ENCODE peak calls at places on chromosomes 6 and 20, in five cellular contexts. K is kidney tubule cell, C is HFFc6, S is nucleus accumbens, F is GM12865. Z is an unnamed sample.

GRCh38 chr6:14281831-14282230 is 164.3 kb downstream of the CD83 start:
- DNase-seq in K (no peak), C (no peak), S (no peak), F (no peak), Z (no peak)

GRCh38 chr6:16196958-16197576 is 41.3 kb upstream of the GMPR start:
- DNase-seq in K (no peak), C (no peak), S (no peak), F (no peak), Z (no peak)

GRCh38 chr6:52929321-52930164 is 20.0 kb upstream of the GSTA3 start:
- DNase-seq in K (peak), C (peak), S (no peak), F (no peak), Z (peak)

GRCh38 chr6:30150151-30150550 is 10.9 kb downstream of the TRIM10 start:
- DNase-seq in K (peak), C (no peak), S (no peak), F (no peak), Z (no peak)

GRCh38 chr20:50563133-50563944 is 53.2 kb downstream of the PTPN1 start:
- DNase-seq in K (no peak), C (no peak), S (no peak), F (no peak), Z (no peak)

GRCh38 chr6:10584607-10585006 is 63.5 kb downstream of the GCNT2 start:
- DNase-seq in K (no peak), C (no peak), S (no peak), F (no peak), Z (no peak)

GRCh38 chr6:126643352-126643751 is 303.4 kb downstream of the CENPW start:
- DNase-seq in K (no peak), C (no peak), S (no peak), F (no peak), Z (no peak)

GRCh38 chr6:147438758-147439528 is 69.5 kb upstream of the SAMD5 start:
- DNase-seq in K (no peak), C (no peak), S (no peak), F (peak), Z (no peak)

GRCh38 chr6:41551086-41551702 is 5.0 kb downstream of the FOXP4 start:
- DNase-seq in K (no peak), C (no peak), S (no peak), F (no peak), Z (no peak)

GRCh38 chr20:19021406-19022117 is 190.9 kb upstream of the SLC24A3 start:
- DNase-seq in K (no peak), C (no peak), S (no peak), F (no peak), Z (no peak)

GRCh38 chr20:46133886-46134654 is 16.0 kb downstream of the CD40 start:
- DNase-seq in K (no peak), C (no peak), S (no peak), F (no peak), Z (no peak)

GRCh38 chr6:20955751-20956150 is 421.5 kb downstream of the CDKAL1 start:
- DNase-seq in K (no peak), C (no peak), S (no peak), F (no peak), Z (no peak)

GRCh38 chr20:57169162-57169561 is 97.3 kb downstream of the BMP7 start:
- DNase-seq in K (no peak), C (no peak), S (no peak), F (no peak), Z (no peak)

GRCh38 chr6:119347466-119348307 is 1.9 kb downstream of the MAN1A1 start:
- DNase-seq in K (peak), C (no peak), S (peak), F (peak), Z (peak)

GRCh38 chr20:43993552-43993951 is 78.9 kb downstream of the TOX2 start:
- DNase-seq in K (no peak), C (peak), S (no peak), F (no peak), Z (peak)

GRCh38 chr6:163661271-163661671 is 246.8 kb downstream of the QKI start:
- DNase-seq in K (no peak), C (no peak), S (no peak), F (peak), Z (no peak)

GRCh38 chr6:83352413-83352812 is 78.4 kb downstream of the ME1 start:
- DNase-seq in K (no peak), C (no peak), S (no peak), F (no peak), Z (peak)

GRCh38 chr6:15522427-15522826 is 140.4 kb downstream of the DTNBP1 start:
- DNase-seq in K (peak), C (no peak), S (no peak), F (peak), Z (no peak)

GRCh38 chr20:25360631-25361286 is 29.9 kb downstream of the ABHD12 start:
- DNase-seq in K (peak), C (no peak), S (no peak), F (no peak), Z (peak)

GRCh38 chr6:38146021-38146657 is 326.6 kb downstream of the ZFAND3 start:
- DNase-seq in K (no peak), C (no peak), S (peak), F (no peak), Z (peak)

GRCh38 chr6:74607934-74608333 is 597.9 kb downstream of the COL12A1 start:
- DNase-seq in K (no peak), C (peak), S (no peak), F (no peak), Z (peak)

GRCh38 chr6:125153541-125154183 is at the start of gene TPD52L1:
- DNase-seq in K (peak), C (peak), S (peak), F (peak), Z (peak)

GRCh38 chr6:161374971-161375873 is 101.4 kb upstream of the AGPAT4 start:
- DNase-seq in K (peak), C (no peak), S (peak), F (peak), Z (peak)

GRCh38 chr20:31901615-31902014 is 31.2 kb downstream of the TTLL9 start:
- DNase-seq in K (no peak), C (no peak), S (no peak), F (no peak), Z (no peak)

GRCh38 chr20:33210371-33210770 is 6.8 kb upstream of the BPIFA3 start:
- DNase-seq in K (no peak), C (no peak), S (no peak), F (no peak), Z (no peak)

GRCh38 chr6:159608961-159609673 is 83.9 kb downstream of the SOD2 start:
- DNase-seq in K (peak), C (peak), S (no peak), F (peak), Z (peak)

GRCh38 chr20:11676618-11677289 is 240.9 kb upstream of the BTBD3 start:
- DNase-seq in K (peak), C (peak), S (peak), F (peak), Z (peak)

GRCh38 chr20:63974402-63975200 is 4.8 kb downstream of the SAMD10 start:
- DNase-seq in K (no peak), C (no peak), S (no peak), F (peak), Z (no peak)

GRCh38 chr6:46170357-46171289 is at the start of gene ENPP5:
- DNase-seq in K (peak), C (no peak), S (peak), F (peak), Z (peak)

GRCh38 chr20:51506527-51507356 is 35.8 kb downstream of the NFATC2 start:
- DNase-seq in K (no peak), C (no peak), S (no peak), F (no peak), Z (no peak)

GRCh38 chr6:79373880-79374279 is 139.4 kb upstream of the HMGN3 start:
- DNase-seq in K (no peak), C (no peak), S (no peak), F (no peak), Z (no peak)

GRCh38 chr6:106510090-106510970 is 119.0 kb downstream of the RTN4IP1 start:
- DNase-seq in K (peak), C (no peak), S (no peak), F (peak), Z (peak)

GRCh38 chr20:52959125-52959524 is 13.0 kb upstream of the TSHZ2 start:
- DNase-seq in K (no peak), C (no peak), S (no peak), F (peak), Z (no peak)

GRCh38 chr6:41497994-41498393 is 48.2 kb upstream of the FOXP4 start:
- DNase-seq in K (peak), C (no peak), S (no peak), F (no peak), Z (peak)

GRCh38 chr20:53984781-53985518 is 85.4 kb downstream of the BCAS1 start:
- DNase-seq in K (peak), C (no peak), S (no peak), F (no peak), Z (peak)

GRCh38 chr6:20180935-20181334 is 31.3 kb downstream of the MBOAT1 start:
- DNase-seq in K (peak), C (no peak), S (no peak), F (peak), Z (peak)

GRCh38 chr6:137259349-137259748 is 40.2 kb upstream of the IFNGR1 start:
- DNase-seq in K (peak), C (no peak), S (no peak), F (no peak), Z (no peak)

GRCh38 chr6:3284436-3284876 is 25.7 kb downstream of the PSMG4 start:
- DNase-seq in K (no peak), C (no peak), S (peak), F (no peak), Z (no peak)

Z was measured in GM23248.